ENCODE peak calls at places on chromosomes 2 and 18, in five cellular contexts. P is NCI-H2029, Y is B cell, N is endodermal cell, X is EL. A is an unnamed sample.

GRCh38 chr18:6885992-6886823 is 156.7 kb downstream of the ARHGAP28 start:
- DNase-seq in X (peak), Y (no peak), P (peak), N (peak), A (peak)

GRCh38 chr2:237876056-237876439 is 16.6 kb downstream of the RAMP1 start:
- DNase-seq in X (no peak), Y (no peak), P (no peak), N (peak), A (no peak)

GRCh38 chr2:212665948-212666347 is 127.3 kb upstream of the ERBB4 start:
- DNase-seq in Y (no peak), X (no peak), P (no peak), N (no peak), A (no peak)

GRCh38 chr2:202490479-202490878 is 114.4 kb downstream of the BMPR2 start:
- DNase-seq in N (no peak), Y (no peak), X (no peak), P (no peak), A (no peak)

GRCh38 chr18:58847383-58848071 is 17.1 kb upstream of the ZNF532 start:
- DNase-seq in N (peak), X (no peak), Y (no peak), P (no peak), A (peak)

GRCh38 chr2:176187306-176188217 is 906 bp upstream of the HOXD1 start:
- DNase-seq in X (no peak), Y (no peak), P (no peak), N (peak), A (no peak)

GRCh38 chr2:24327988-24328387 is 32.3 kb downstream of the ITSN2 start:
- DNase-seq in P (no peak), X (no peak), N (no peak), Y (no peak), A (no peak)

GRCh38 chr2:106839849-106840595 is 45.9 kb downstream of the ST6GAL2 start:
- DNase-seq in X (peak), P (no peak), Y (no peak), N (peak), A (no peak)

GRCh38 chr18:3930126-3931012 is 480.4 kb downstream of the TGIF1 start:
- DNase-seq in X (no peak), N (no peak), P (no peak), Y (no peak), A (no peak)

GRCh38 chr2:136238214-136238551 is 120.2 kb upstream of the CXCR4 start:
- DNase-seq in N (no peak), X (no peak), Y (peak), P (no peak), A (no peak)

GRCh38 chr18:44758821-44759624 is 78.3 kb downstream of the SETBP1 start:
- DNase-seq in X (no peak), Y (peak), P (no peak), N (no peak), A (peak)

GRCh38 chr2:18536100-18536499 is 24.4 kb downstream of the RDH14 start:
- DNase-seq in P (no peak), N (no peak), Y (no peak), X (peak), A (no peak)

GRCh38 chr2:203626952-203627681 is 79.3 kb upstream of the CD28 start:
- DNase-seq in P (no peak), Y (no peak), X (peak), N (no peak), A (no peak)

GRCh38 chr2:222959358-222959757 is 92.6 kb upstream of the KCNE4 start:
- DNase-seq in P (no peak), N (peak), Y (no peak), X (peak), A (no peak)

GRCh38 chr2:149562304-149562703 is 25.3 kb downstream of the MMADHC start:
- DNase-seq in P (peak), N (no peak), Y (no peak), X (peak), A (peak)

GRCh38 chr2:237057893-237058300 is 27.8 kb upstream of the COPS8 start:
- DNase-seq in N (no peak), P (no peak), Y (no peak), X (no peak), A (peak)

GRCh38 chr18:10536270-10536669 is 10.4 kb downstream of the NAPG start:
- DNase-seq in N (no peak), P (no peak), X (peak), Y (no peak), A (no peak)

GRCh38 chr2:190328748-190329147 is 9.1 kb upstream of the HIBCH start:
- DNase-seq in N (no peak), P (no peak), Y (no peak), X (no peak), A (no peak)

GRCh38 chr2:18156002-18156401 is 277.5 kb downstream of the KCNS3 start:
- DNase-seq in P (no peak), N (no peak), X (no peak), Y (no peak), A (no peak)

GRCh38 chr2:43879261-43879660 is 40.5 kb downstream of the ABCG8 start:
- DNase-seq in Y (no peak), N (no peak), P (no peak), X (no peak), A (no peak)

GRCh38 chr2:131045925-131046579 is 47.2 kb downstream of the FAM168B start:
- DNase-seq in N (peak), P (no peak), X (no peak), Y (no peak), A (no peak)

GRCh38 chr18:58755304-58756010 is 84.2 kb downstream of the MALT1 start:
- DNase-seq in Y (no peak), X (peak), N (no peak), P (no peak), A (no peak)

A was measured in GM13976.